ENCODE peak calls at places on chromosome 12, in six cellular contexts. A is thyroid gland; L is 8988T; Y is D341Med; D is mesothelial cell of epicardium; Q is CD4-positive, alpha-beta memory T cell. O is an unnamed sample.

GRCh38 chr12:128818065-128819022 is 5.4 kb downstream of the SLC15A4 start:
- DNase-seq in L (peak), A (no peak), D (no peak), Q (no peak), Y (no peak), O (no peak)

GRCh38 chr12:56941299-56942017 is 7.2 kb upstream of the SDR9C7 start:
- DNase-seq in L (no peak), Y (no peak), Q (no peak), A (peak), D (no peak), O (peak)

GRCh38 chr12:21568115-21568514 is 36.5 kb downstream of the GYS2 start:
- DNase-seq in A (no peak), Q (no peak), Y (no peak), D (no peak), L (no peak), O (no peak)

GRCh38 chr12:75975692-75976091 is 55.9 kb downstream of the PHLDA1 start:
- DNase-seq in D (no peak), Y (no peak), L (no peak), Q (no peak), A (no peak), O (no peak)

GRCh38 chr12:6724409-6724797 is 557 bp downstream of the COPS7A start:
- DNase-seq in Y (peak), Q (no peak), D (no peak), A (peak), L (no peak), O (peak)

GRCh38 chr12:75979181-75979580 is 52.4 kb downstream of the PHLDA1 start:
- DNase-seq in L (no peak), Q (peak), D (no peak), Y (no peak), A (no peak), O (no peak)

GRCh38 chr12:27964123-27964522 is 8.4 kb downstream of the PTHLH start:
- DNase-seq in L (no peak), D (no peak), A (no peak), Q (no peak), Y (no peak), O (no peak)

GRCh38 chr12:120265483-120266179 is at the start of gene PXN:
- DNase-seq in A (peak), L (peak), Q (peak), Y (peak), D (peak), O (peak)

GRCh38 chr12:126139355-126139754 is 1074.1 kb downstream of the AACS start:
- DNase-seq in A (no peak), D (no peak), Q (no peak), L (no peak), Y (no peak), O (no peak)

GRCh38 chr12:45756666-45757065 is 27.2 kb downstream of the ARID2 start:
- DNase-seq in Q (no peak), Y (no peak), L (no peak), A (peak), D (no peak), O (no peak)

GRCh38 chr12:113130457-113131135 is 5.0 kb downstream of the RASAL1 start:
- DNase-seq in Q (no peak), Y (no peak), L (peak), D (no peak), A (peak), O (no peak)

GRCh38 chr12:104049278-104050257 is at the start of gene GLT8D2:
- DNase-seq in D (peak), L (no peak), Q (no peak), A (peak), Y (no peak), O (peak)

GRCh38 chr12:95396849-95397498 is 77.0 kb upstream of the METAP2 start:
- DNase-seq in L (no peak), Q (no peak), A (no peak), D (no peak), Y (no peak), O (no peak)

GRCh38 chr12:31897791-31898503 is 61.3 kb upstream of the RESF1 start:
- DNase-seq in Y (peak), D (no peak), Q (peak), L (no peak), A (peak), O (no peak)

GRCh38 chr12:103680591-103681065 is 93.6 kb downstream of the STAB2 start:
- DNase-seq in Q (no peak), L (no peak), A (peak), Y (peak), D (no peak), O (no peak)

GRCh38 chr12:130213249-130213648 is 51.0 kb downstream of the FZD10 start:
- DNase-seq in Q (no peak), A (no peak), Y (no peak), D (no peak), L (no peak), O (no peak)

GRCh38 chr12:11553871-11554533 is 95.5 kb upstream of the ETV6 start:
- DNase-seq in L (peak), A (peak), D (no peak), Q (peak), Y (peak), O (peak)

GRCh38 chr12:121781751-121782615 is 11.5 kb downstream of the RHOF start:
- DNase-seq in A (peak), Y (peak), D (no peak), L (no peak), Q (no peak), O (no peak)

GRCh38 chr12:16361142-16361783 is 13.8 kb downstream of the MGST1 start:
- DNase-seq in D (no peak), Q (no peak), L (no peak), A (no peak), Y (no peak), O (no peak)

GRCh38 chr12:6084969-6085450 is 39.5 kb downstream of the VWF start:
- DNase-seq in A (no peak), Q (no peak), L (no peak), D (no peak), Y (no peak), O (no peak)

GRCh38 chr12:102811125-102811737 is 105.8 kb downstream of the PAH start:
- DNase-seq in Q (no peak), Y (peak), L (peak), D (no peak), A (peak), O (no peak)

GRCh38 chr12:119692410-119692809 is 24.5 kb downstream of the PRKAB1 start:
- DNase-seq in L (no peak), A (no peak), Q (no peak), Y (no peak), D (no peak), O (no peak)

GRCh38 chr12:94265966-94266365 is 117.6 kb downstream of the PLXNC1 start:
- DNase-seq in Q (no peak), D (no peak), A (no peak), L (no peak), Y (no peak), O (no peak)

GRCh38 chr12:100675432-100675831 is 101.9 kb downstream of the GAS2L3 start:
- DNase-seq in A (peak), Y (no peak), D (peak), L (no peak), Q (no peak), O (no peak)

GRCh38 chr12:5280091-5280490 is 151.8 kb upstream of the NTF3 start:
- DNase-seq in Y (no peak), Q (no peak), D (no peak), A (no peak), L (no peak), O (no peak)

GRCh38 chr12:47079365-47079893 is at the start of gene PCED1B:
- DNase-seq in Q (peak), Y (peak), A (peak), D (no peak), L (peak), O (peak)

GRCh38 chr12:132642846-132643835 is 24.6 kb downstream of the P2RX2 start:
- DNase-seq in Q (no peak), D (no peak), L (no peak), A (no peak), Y (no peak), O (no peak)